ENCODE peak calls at places on chromosomes 7 and 10, in eight cellular contexts. G is heart left ventricle, V is left ventricle myocardium inferior, X is astrocyte, R is AG04450, B is osteoblast, Z is pancreas, L is Peyer's patch. J is an unnamed sample.
A peak's percentile ranks its signal among the peaks of the same experiment; 100 is the strongest.

GRCh38 chr7:5222861-5223411 is 32.9 kb downstream of the WIPI2 start:
- DNase-seq in L (no peak), G (no peak), X (no peak), Z (peak; percentile 45), B (no peak), R (no peak), V (no peak), J (no peak)

GRCh38 chr7:8065356-8065813 is 96.8 kb downstream of the GLCCI1 start:
- DNase-seq in R (peak; percentile 30), B (peak; percentile 6), X (peak; percentile 98), L (no peak), V (no peak), Z (no peak), G (no peak), J (no peak)

GRCh38 chr10:3496138-3496537 is 288.9 kb downstream of the KLF6 start:
- DNase-seq in Z (no peak), G (no peak), X (no peak), R (no peak), V (no peak), L (no peak), B (no peak), J (no peak)

GRCh38 chr7:29606287-29606721 is 42.7 kb downstream of the PRR15 start:
- DNase-seq in Z (no peak), X (peak; percentile 66), L (no peak), B (no peak), V (no peak), G (no peak), R (no peak), J (peak; percentile 75)

GRCh38 chr10:35347088-35347487 is 10.8 kb downstream of the CCNY start:
- DNase-seq in V (no peak), L (no peak), X (no peak), B (peak; percentile 73), G (no peak), Z (no peak), R (no peak), J (no peak)

GRCh38 chr10:58998924-58999713 is 177.3 kb upstream of the PHYHIPL start:
- DNase-seq in Z (no peak), X (peak; percentile 31), G (no peak), B (no peak), R (no peak), L (no peak), V (peak; percentile 49), J (no peak)

GRCh38 chr7:29237483-29237882 is 42.9 kb downstream of the CHN2 start:
- DNase-seq in X (no peak), Z (no peak), L (no peak), V (no peak), G (no peak), R (no peak), B (no peak), J (no peak)

GRCh38 chr10:1024103-1024502 is 1.6 kb downstream of the IDI2 start:
- DNase-seq in G (no peak), R (no peak), L (no peak), V (no peak), B (no peak), X (no peak), Z (no peak), J (no peak)

GRCh38 chr7:48101880-48102448 is 12.9 kb downstream of the UPP1 start:
- DNase-seq in V (no peak), X (no peak), Z (no peak), L (no peak), R (no peak), G (no peak), B (no peak), J (no peak)

GRCh38 chr10:32957341-32958084 is 517 bp downstream of the ITGB1 start:
- DNase-seq in L (peak; percentile 25), B (peak; percentile 76), G (peak; percentile 82), Z (peak; percentile 85), V (peak; percentile 60), X (no peak), R (no peak), J (peak; percentile 52)

GRCh38 chr7:130903358-130903974 is 169.5 kb upstream of the KLF14 start:
- DNase-seq in X (peak; percentile 98), Z (no peak), B (no peak), V (no peak), G (no peak), L (no peak), R (peak; percentile 86), J (no peak)
- H3K4me3 ChIP-seq in X (peak overlapping the region; percentile 11), Z (no peak overlapping the region), B (peak overlapping the region; percentile 38), V (no peak overlapping the region), G (no peak overlapping the region), L (no peak overlapping the region), R (peak overlapping the region; percentile 20), J (no peak overlapping the region)

DNA sequence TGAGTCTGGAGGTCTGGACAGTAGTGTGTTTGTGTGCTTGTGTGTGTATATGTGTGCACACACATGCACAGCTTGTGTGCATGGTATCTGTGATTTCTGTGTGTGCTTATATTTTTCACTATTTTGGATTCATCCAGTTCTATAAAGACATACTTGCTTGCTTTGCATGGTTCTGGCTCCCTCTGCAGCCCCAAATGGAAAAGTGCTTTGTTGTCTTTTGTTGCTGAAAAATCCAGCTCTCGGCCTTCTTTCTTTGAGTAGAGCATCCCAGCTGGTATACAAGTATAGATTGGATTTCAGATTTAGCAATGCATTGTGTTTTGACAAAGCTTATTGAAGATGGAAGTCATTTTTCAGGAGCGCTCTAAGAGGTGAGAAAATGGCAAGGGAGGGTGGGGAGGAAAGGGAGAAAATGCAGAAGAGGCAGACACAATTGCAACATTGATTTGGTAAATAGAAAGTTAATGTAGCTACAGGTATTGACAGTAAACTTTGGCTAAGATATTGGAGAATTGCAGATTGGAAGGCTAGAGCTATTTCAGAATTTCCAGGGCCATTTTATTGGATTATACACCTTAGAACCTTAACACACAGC is 333.9 kb downstream of the AUTS2 start:
- DNase-seq in R (peak; percentile 1), X (peak; percentile 26), G (no peak), V (no peak), Z (no peak), B (peak; percentile 71), L (no peak), J (peak; percentile 59)
- TF ChIP-seq CTCF in R (peak; percentile 55), X (peak; percentile 88), G (peak; percentile 75), V (peak; percentile 78), Z (peak; percentile 8), B (peak; percentile 74), L (no peak), J (peak; percentile 79)

GRCh38 chr10:93752761-93753160 is 5.0 kb upstream of the LGI1 start:
- DNase-seq in X (peak; percentile 30), B (peak; percentile 73), G (no peak), R (no peak), V (no peak), Z (no peak), L (no peak), J (no peak)

GRCh38 chr10:93751074-93751572 is 6.6 kb upstream of the LGI1 start:
- DNase-seq in R (no peak), B (no peak), X (no peak), V (no peak), L (no peak), Z (no peak), G (no peak), J (no peak)

GRCh38 chr10:93751832-93752231 is 5.9 kb upstream of the LGI1 start:
- DNase-seq in X (peak; percentile 15), V (no peak), R (no peak), B (no peak), Z (no peak), L (no peak), G (no peak), J (peak; percentile 40)

GRCh38 chr10:93746844-93747284 is 10.9 kb upstream of the LGI1 start:
- DNase-seq in R (peak; percentile 65), L (no peak), V (no peak), G (no peak), B (peak; percentile 89), Z (no peak), X (peak; percentile 97), J (peak; percentile 95)

GRCh38 chr10:93749218-93749799 is 8.4 kb upstream of the LGI1 start:
- DNase-seq in G (no peak), R (no peak), V (no peak), X (peak; percentile 18), L (no peak), B (no peak), Z (no peak), J (no peak)
- H3K27ac ChIP-seq in G (peak overlapping the region; percentile 19), R (no peak overlapping the region), V (no peak overlapping the region), X (no peak overlapping the region), L (no peak overlapping the region), B (peak overlapping the region; percentile 18), Z (no peak overlapping the region), J (no peak overlapping the region)

DNA sequence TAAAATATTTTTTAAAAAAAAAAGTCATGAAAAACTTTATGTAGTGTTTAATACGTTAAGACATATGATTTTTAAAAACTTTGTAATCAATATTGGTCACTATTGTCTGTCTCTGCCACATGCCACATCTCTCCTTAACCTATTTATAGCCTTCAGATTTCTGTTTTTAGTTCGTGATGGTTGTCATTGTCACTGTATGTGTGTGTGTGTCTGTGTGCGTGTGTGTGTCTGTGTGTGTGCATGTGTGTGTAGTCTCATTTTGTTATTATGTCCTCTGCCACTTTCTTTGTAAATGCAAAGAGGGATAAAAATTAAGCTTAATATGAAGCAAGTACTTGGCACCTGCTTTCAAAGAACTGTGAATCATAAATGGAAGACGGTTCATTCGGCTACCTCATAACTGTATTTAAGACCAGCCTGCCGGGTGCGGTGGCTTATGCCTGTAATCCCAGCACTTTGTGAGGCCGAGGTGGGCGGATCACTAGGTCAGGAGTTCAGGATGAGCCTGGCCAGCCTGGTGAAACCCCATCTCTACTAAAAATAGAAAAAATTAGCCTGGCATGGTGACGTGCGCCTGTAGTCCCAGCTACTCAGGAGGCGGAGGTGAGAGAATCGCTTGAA is 354.0 kb downstream of the ARL4A start:
- DNase-seq in Z (no peak), B (no peak), V (no peak), G (no peak), L (no peak), R (no peak), X (no peak), J (no peak)
- H3K4me3 ChIP-seq in Z (no peak overlapping the region), B (no peak overlapping the region), V (no peak overlapping the region), G (no peak overlapping the region), L (no peak overlapping the region), R (no peak overlapping the region), X (no peak overlapping the region), J (no peak overlapping the region)

DNA sequence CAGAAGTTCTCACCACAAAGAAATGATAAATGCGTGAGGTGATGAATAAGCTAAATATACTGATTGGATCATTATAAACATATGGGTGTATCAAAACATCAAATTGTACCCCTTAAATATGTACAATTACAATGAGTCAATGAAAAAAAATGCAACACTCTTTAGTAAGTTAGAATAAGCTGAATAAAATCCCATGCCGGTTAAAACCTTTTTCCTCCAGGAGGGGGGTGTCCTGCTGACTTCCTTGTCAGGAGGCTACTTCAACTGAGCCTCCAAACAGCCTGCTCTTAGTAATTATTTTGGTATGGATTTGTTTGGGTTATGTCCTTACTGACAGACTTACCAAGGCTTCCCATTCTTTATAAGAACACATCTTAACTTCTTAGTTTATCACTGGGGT is 649.1 kb downstream of the INHBA start:
- DNase-seq in G (no peak), L (no peak), Z (no peak), R (peak; percentile 51), X (peak; percentile 56), B (no peak), V (no peak), J (no peak)
- TF ChIP-seq CTCF in G (no peak), L (no peak), Z (no peak), R (peak; percentile 49), X (no peak), B (peak; percentile 22), V (no peak), J (no peak)

GRCh38 chr10:103672345-103672744 is 178.8 kb downstream of the NEURL1 start:
- DNase-seq in B (no peak), G (no peak), V (no peak), Z (no peak), R (no peak), L (no peak), X (no peak), J (no peak)
- H3K27ac ChIP-seq in B (peak overlapping the region; percentile 46), G (peak overlapping the region; percentile 31), V (peak overlapping the region; percentile 38), Z (no peak overlapping the region), R (no peak overlapping the region), L (no peak overlapping the region), X (no peak overlapping the region), J (no peak overlapping the region)